ENCODE peak calls at places on chromosomes 2 and 18, in ten cellular contexts. V is uterus, Y is NB4, B is ovary, E is heart left ventricle, A is GM12891, U is A549, C is endothelial cell of umbilical vein, M is tibial nerve, X is HCT116. T is an unnamed sample.

GRCh38 chr18:45686892-45687611 is 36.9 kb upstream of the SLC14A1 start:
- DNase-seq in V (no peak), Y (peak), B (no peak), E (no peak), A (no peak), U (no peak), C (no peak), M (no peak), X (no peak), T (no peak)

GRCh38 chr2:240426797-240427721 is 8.4 kb upstream of the GPC1 start:
- DNase-seq in V (peak), Y (no peak), B (no peak), E (no peak), A (no peak), U (no peak), C (no peak), M (peak), X (no peak), T (no peak)

GRCh38 chr2:108612514-108613183 is 78.4 kb downstream of the LIMS1 start:
- DNase-seq in V (no peak), Y (no peak), B (no peak), E (no peak), A (no peak), U (no peak), C (no peak), M (no peak), X (no peak), T (no peak)

GRCh38 chr2:181172676-181173075 is 192.3 kb downstream of the UBE2E3 start:
- DNase-seq in V (no peak), Y (no peak), B (no peak), E (no peak), A (no peak), U (no peak), C (no peak), M (no peak), X (no peak), T (no peak)

GRCh38 chr2:191578031-191578430 is 99.9 kb upstream of the NABP1 start:
- DNase-seq in V (no peak), Y (no peak), B (no peak), E (no peak), A (no peak), U (no peak), C (no peak), M (no peak), X (no peak), T (no peak)

GRCh38 chr2:193332938-193333337 is 1138.2 kb upstream of the TMEFF2 start:
- DNase-seq in V (no peak), Y (no peak), B (no peak), E (no peak), A (no peak), U (no peak), C (no peak), M (no peak), X (no peak), T (no peak)

GRCh38 chr2:44450082-44450481 is 88.3 kb downstream of the CAMKMT start:
- DNase-seq in V (no peak), Y (no peak), B (no peak), E (no peak), A (no peak), U (no peak), C (no peak), M (no peak), X (no peak), T (no peak)

GRCh38 chr18:61199131-61199903 is 133.9 kb upstream of the CDH20 start:
- DNase-seq in V (no peak), Y (no peak), B (no peak), E (no peak), A (no peak), U (no peak), C (no peak), M (no peak), X (no peak), T (no peak)

GRCh38 chr2:96815326-96816126 is 542 bp upstream of the CNNM3 start:
- DNase-seq in V (no peak), Y (no peak), B (no peak), E (no peak), A (no peak), U (peak), C (no peak), M (no peak), X (no peak), T (peak)

GRCh38 chr2:225056330-225057073 is 14.2 kb upstream of the DOCK10 start:
- DNase-seq in V (no peak), Y (no peak), B (no peak), E (no peak), A (no peak), U (no peak), C (peak), M (no peak), X (no peak), T (no peak)

GRCh38 chr2:165633431-165633830 is 160.6 kb downstream of the GALNT3 start:
- DNase-seq in V (no peak), Y (no peak), B (no peak), E (no peak), A (no peak), U (no peak), C (no peak), M (no peak), X (no peak), T (no peak)

GRCh38 chr2:46937457-46937856 is 21.9 kb upstream of the MCFD2 start:
- DNase-seq in V (no peak), Y (no peak), B (no peak), E (no peak), A (no peak), U (peak), C (no peak), M (no peak), X (no peak), T (peak)

GRCh38 chr2:112304298-112304941 is 29.0 kb downstream of the ZC3H6 start:
- DNase-seq in V (no peak), Y (no peak), B (no peak), E (no peak), A (no peak), U (no peak), C (no peak), M (no peak), X (no peak), T (no peak)

GRCh38 chr2:74028290-74028689 is 43.6 kb downstream of the TET3 start:
- DNase-seq in V (no peak), Y (no peak), B (no peak), E (no peak), A (no peak), U (no peak), C (no peak), M (no peak), X (no peak), T (no peak)

GRCh38 chr2:29361255-29361654 is 246.0 kb downstream of the CLIP4 start:
- DNase-seq in V (no peak), Y (no peak), B (no peak), E (no peak), A (no peak), U (no peak), C (no peak), M (no peak), X (no peak), T (no peak)

GRCh38 chr2:127586136-127586535 is 50.7 kb downstream of the MYO7B start:
- DNase-seq in V (no peak), Y (no peak), B (no peak), E (no peak), A (no peak), U (no peak), C (no peak), M (no peak), X (no peak), T (no peak)

GRCh38 chr18:77517901-77518300 is 268.3 kb downstream of the GALR1 start:
- DNase-seq in V (no peak), Y (no peak), B (no peak), E (no peak), A (no peak), U (no peak), C (no peak), M (no peak), X (no peak), T (no peak)

GRCh38 chr2:125745514-125745913 is 910.4 kb upstream of the GYPC start:
- DNase-seq in V (no peak), Y (peak), B (no peak), E (no peak), A (no peak), U (no peak), C (no peak), M (no peak), X (no peak), T (peak)

GRCh38 chr2:152038451-152038958 is 60.3 kb downstream of the CACNB4 start:
- DNase-seq in V (no peak), Y (peak), B (no peak), E (peak), A (no peak), U (no peak), C (no peak), M (no peak), X (no peak), T (no peak)

GRCh38 chr2:157897106-157897971 is 21.2 kb upstream of the ACVR1 start:
- DNase-seq in V (no peak), Y (no peak), B (no peak), E (no peak), A (no peak), U (no peak), C (no peak), M (no peak), X (no peak), T (no peak)

GRCh38 chr2:176251928-176252327 is 17.3 kb upstream of the MTX2 start:
- DNase-seq in V (no peak), Y (peak), B (no peak), E (no peak), A (no peak), U (no peak), C (no peak), M (no peak), X (no peak), T (no peak)

GRCh38 chr2:107136749-107137148 is 250.8 kb upstream of the ST6GAL2 start:
- DNase-seq in V (no peak), Y (no peak), B (no peak), E (no peak), A (no peak), U (no peak), C (no peak), M (no peak), X (no peak), T (no peak)

GRCh38 chr2:11495844-11496271 is 29.9 kb upstream of the E2F6 start:
- DNase-seq in V (peak), Y (no peak), B (peak), E (peak), A (no peak), U (no peak), C (no peak), M (no peak), X (no peak), T (no peak)

GRCh38 chr2:101328474-101329007 is 20.0 kb upstream of the RNF149 start:
- DNase-seq in V (no peak), Y (peak), B (no peak), E (no peak), A (no peak), U (no peak), C (peak), M (no peak), X (no peak), T (no peak)

GRCh38 chr2:62409442-62409841 is 96.6 kb downstream of the TMEM17 start:
- DNase-seq in V (no peak), Y (no peak), B (no peak), E (no peak), A (no peak), U (no peak), C (no peak), M (no peak), X (no peak), T (no peak)

GRCh38 chr18:58639751-58640427 is 11.0 kb upstream of the ALPK2 start:
- DNase-seq in V (no peak), Y (peak), B (no peak), E (no peak), A (no peak), U (no peak), C (no peak), M (no peak), X (no peak), T (no peak)

GRCh38 chr2:80256396-80257167 is 48.0 kb downstream of the LRRTM1 start:
- DNase-seq in V (no peak), Y (peak), B (no peak), E (no peak), A (no peak), U (no peak), C (no peak), M (no peak), X (no peak), T (peak)

GRCh38 chr18:44638141-44638540 is 42.5 kb upstream of the SETBP1 start:
- DNase-seq in V (no peak), Y (no peak), B (no peak), E (no peak), A (no peak), U (no peak), C (no peak), M (no peak), X (no peak), T (no peak)

DNA sequence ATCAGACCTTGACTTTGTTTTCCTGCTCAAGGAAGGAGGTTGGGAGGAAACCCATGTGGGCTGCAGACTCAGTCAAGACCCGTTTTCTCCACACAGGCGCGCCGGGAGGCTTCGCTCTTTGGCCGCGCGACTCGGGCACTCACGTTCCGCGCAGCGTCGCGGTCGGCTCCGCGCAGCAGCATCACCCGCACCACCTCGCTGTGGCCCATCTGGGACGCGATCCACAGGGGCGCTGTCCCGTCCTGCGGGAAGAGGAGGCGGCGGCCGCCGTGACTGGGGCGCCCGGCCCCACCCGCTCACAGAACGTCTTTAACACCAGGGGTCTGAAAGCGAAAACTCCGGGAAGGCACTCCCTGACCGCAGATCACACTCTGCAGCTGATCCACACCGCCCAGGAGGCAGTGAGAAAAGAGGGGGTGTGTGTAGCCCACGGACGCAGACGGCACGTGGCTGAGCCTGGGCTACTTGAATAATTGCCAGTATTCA is 33.1 kb upstream of the NPC1 start:
- DNase-seq in V (peak), Y (no peak), B (peak), E (no peak), A (peak), U (no peak), C (peak), M (no peak), X (no peak), T (peak)
- TF ChIP-seq POLR2A in V (no peak), Y (no peak), B (no peak), E (no peak), A (no peak), U (no peak), C (no peak), M (no peak), X (no peak), T (no peak)

GRCh38 chr2:44748-45341 is 1.5 kb downstream of the FAM110C start:
- DNase-seq in V (no peak), Y (no peak), B (no peak), E (no peak), A (no peak), U (no peak), C (no peak), M (no peak), X (no peak), T (no peak)
- TF ChIP-seq POLR2A in V (no peak), Y (no peak), B (no peak), E (no peak), A (no peak), U (no peak), C (no peak), M (no peak), X (no peak), T (no peak)

DNA sequence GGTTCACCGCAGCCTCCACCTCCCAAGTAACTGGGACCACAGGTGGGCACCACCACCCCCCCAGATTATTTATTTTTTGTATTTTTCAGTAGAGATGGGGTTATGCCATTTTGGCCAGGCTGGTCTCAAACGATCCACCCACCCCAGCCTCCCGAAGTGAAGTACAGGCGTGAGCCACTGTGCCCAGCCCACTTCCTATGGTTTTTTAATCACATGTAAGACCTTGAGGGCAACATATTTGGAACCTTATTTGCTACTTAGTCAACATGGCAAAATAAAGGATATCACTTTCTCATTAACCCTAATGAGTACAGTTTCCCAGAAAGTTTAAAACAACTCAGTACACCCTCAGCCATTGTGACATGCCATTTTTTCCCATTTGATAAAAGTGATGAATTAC is 64.7 kb downstream of the EIF5B start:
- DNase-seq in V (no peak), Y (no peak), B (no peak), E (no peak), A (no peak), U (no peak), C (no peak), M (no peak), X (no peak), T (no peak)
- TF ChIP-seq POLR2A in V (no peak), Y (no peak), B (no peak), E (no peak), A (no peak), U (no peak), C (no peak), M (no peak), X (no peak), T (no peak)

DNA sequence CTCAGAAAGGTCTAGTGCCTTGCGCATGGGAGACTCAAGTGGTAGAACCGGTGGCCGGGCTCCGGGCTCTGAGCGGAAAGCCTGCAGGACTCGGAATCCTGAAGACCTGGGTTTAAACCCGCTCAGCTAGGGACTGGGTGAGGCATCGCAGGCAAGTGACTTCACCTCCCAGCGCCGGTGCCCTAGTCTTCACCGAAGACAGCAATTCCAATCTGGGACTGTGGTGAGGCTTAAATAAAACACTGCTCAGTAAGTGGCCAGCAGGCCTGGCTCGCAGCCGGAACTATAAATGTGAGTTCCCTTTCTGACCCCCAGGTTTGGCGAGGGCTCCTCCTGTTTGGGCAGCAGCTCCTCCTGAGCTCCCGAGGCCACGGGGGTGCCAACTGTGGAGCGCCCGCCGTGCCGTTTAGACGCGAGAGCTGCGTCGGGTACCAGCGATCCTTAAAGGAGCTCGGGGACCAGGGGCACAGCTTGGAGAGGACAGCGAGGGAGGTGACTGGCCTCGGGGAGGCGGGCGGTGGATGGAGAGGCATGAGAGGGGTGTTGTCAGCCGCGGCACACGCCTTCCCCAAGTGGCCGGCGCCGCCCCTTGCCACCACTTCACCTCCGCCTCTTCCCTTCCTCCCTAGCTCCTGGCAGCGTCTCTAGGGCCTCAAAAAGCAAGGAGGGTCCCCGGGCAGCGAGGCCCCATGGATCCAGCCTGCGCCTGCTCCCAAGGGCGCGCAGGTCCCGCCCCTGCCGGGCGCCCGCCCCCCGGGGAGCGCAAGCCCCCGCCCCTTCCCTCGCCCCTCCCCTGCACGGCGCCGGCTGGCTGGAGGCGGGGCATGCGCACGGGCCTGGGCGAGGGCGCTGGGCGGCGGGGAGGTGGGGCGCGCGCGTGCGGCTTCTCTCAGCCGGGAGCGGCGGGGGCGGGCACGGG is 736 bp upstream of the MTCL1 start:
- DNase-seq in V (peak), Y (peak), B (peak), E (peak), A (peak), U (peak), C (peak), M (peak), X (peak), T (peak)
- TF ChIP-seq POLR2A in V (peak), Y (peak), B (peak), E (peak), A (no peak), U (peak), C (peak), M (peak), X (peak), T (peak)

GRCh38 chr2:8539743-8540551 is 141.9 kb upstream of the ID2 start:
- DNase-seq in V (no peak), Y (peak), B (no peak), E (peak), A (no peak), U (no peak), C (no peak), M (no peak), X (no peak), T (no peak)
- TF ChIP-seq POLR2A in V (no peak), Y (no peak), B (no peak), E (no peak), A (no peak), U (no peak), C (no peak), M (no peak), X (no peak), T (no peak)

GRCh38 chr2:173354601-173355131 is at the start of gene CDCA7:
- DNase-seq in V (peak), Y (peak), B (peak), E (peak), A (peak), U (peak), C (peak), M (no peak), X (peak), T (peak)
- TF ChIP-seq POLR2A in V (peak), Y (peak), B (no peak), E (no peak), A (peak), U (peak), C (no peak), M (no peak), X (peak), T (peak)

DNA sequence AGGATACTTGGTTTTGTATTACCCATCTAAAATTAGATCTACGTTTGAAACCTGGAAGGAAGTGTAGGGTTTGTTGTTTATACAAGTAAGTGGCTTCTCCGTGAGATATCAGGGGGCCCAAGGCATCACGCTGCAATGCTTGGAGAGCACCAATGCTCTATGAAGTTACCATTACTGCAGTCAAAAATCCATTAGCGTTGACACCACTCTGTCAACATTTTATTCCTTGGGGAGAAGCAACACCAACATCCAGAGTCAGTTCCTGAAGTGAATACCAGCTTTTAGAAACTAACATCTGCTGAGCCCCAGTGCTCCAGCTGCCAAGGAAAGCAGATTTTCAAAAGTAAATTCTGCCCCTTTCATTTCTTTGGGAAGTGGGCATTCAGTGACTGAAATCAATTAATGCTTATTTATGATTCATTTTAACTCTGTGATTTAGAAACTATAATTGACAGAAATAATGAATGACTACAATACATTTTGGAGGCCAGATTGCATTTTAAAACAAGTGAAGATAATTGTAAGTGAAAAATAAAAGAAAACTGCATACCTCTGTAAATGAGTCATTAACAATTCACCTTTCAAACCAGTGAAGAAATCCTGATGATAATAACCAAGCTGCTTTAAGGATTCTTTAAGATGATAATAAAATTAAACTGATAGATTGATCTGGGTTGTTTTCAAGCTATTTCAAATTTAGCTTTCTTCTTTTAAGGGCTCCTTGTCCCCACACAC is 30.5 kb downstream of the LRP1B start:
- DNase-seq in V (no peak), Y (no peak), B (no peak), E (no peak), A (no peak), U (no peak), C (no peak), M (no peak), X (no peak), T (no peak)
- TF ChIP-seq POLR2A in V (no peak), Y (no peak), B (no peak), E (no peak), A (no peak), U (no peak), C (no peak), M (no peak), X (no peak), T (no peak)